ENCODE peak calls at places on chromosomes 11 and 22, in four cellular contexts. N is AG04450, D is ascending aorta, Z is fibroblast of pulmonary artery. C is an unnamed sample.

GRCh38 chr11:17208257-17208999 is 642 bp upstream of the PIK3C2A start:
- DNase-seq in Z (peak), D (peak), N (no peak), C (no peak)

GRCh38 chr11:42410251-42410956 is 901.4 kb upstream of the API5 start:
- DNase-seq in N (no peak), D (no peak), Z (peak), C (no peak)

GRCh38 chr22:32103648-32104326 is 55.3 kb downstream of the C22orf42 start:
- DNase-seq in D (no peak), N (no peak), Z (peak), C (no peak)

GRCh38 chr11:70906101-70906500 is 346.3 kb downstream of the SHANK2 start:
- DNase-seq in D (no peak), Z (no peak), N (no peak), C (no peak)

GRCh38 chr11:104522650-104523049 is 358.7 kb upstream of the PDGFD start:
- DNase-seq in Z (peak), D (no peak), N (peak), C (no peak)

GRCh38 chr11:827861-828167 is at the start of gene CRACR2B:
- DNase-seq in D (no peak), N (no peak), Z (no peak), C (no peak)

GRCh38 chr11:75023446-75024067 is 34.8 kb downstream of the NEU3 start:
- DNase-seq in D (no peak), N (no peak), Z (no peak), C (no peak)

GRCh38 chr11:69818243-69819108 is 740 bp downstream of the FGF3 start:
- DNase-seq in D (no peak), N (no peak), Z (no peak), C (no peak)

GRCh38 chr22:22578702-22579424 is 19.8 kb upstream of the PRAME start:
- DNase-seq in Z (peak), D (no peak), N (no peak), C (no peak)

GRCh38 chr11:74926304-74927030 is 22.4 kb downstream of the XRRA1 start:
- DNase-seq in Z (no peak), N (no peak), D (no peak), C (peak)

GRCh38 chr22:32637951-32638350 is 163.3 kb downstream of the FBXO7 start:
- DNase-seq in N (no peak), Z (no peak), D (no peak), C (no peak)

GRCh38 chr11:74592063-74592440 is 330 bp upstream of the POLD3 start:
- DNase-seq in N (no peak), Z (no peak), D (no peak), C (no peak)

GRCh38 chr11:33624082-33624481 is 76.5 kb downstream of the C11orf91 start:
- DNase-seq in D (no peak), N (no peak), Z (no peak), C (no peak)

GRCh38 chr11:128204898-128205297 is 382.5 kb downstream of the ETS1 start:
- DNase-seq in D (no peak), Z (no peak), N (no peak), C (no peak)
- TF ChIP-seq CTCF in D (no peak), Z (no peak), N (no peak), C (no peak)

GRCh38 chr11:2987881-2988280 is 4.2 kb downstream of the NAP1L4 start:
- DNase-seq in D (no peak), Z (no peak), N (no peak), C (no peak)

GRCh38 chr11:2989551-2989950 is 2.6 kb downstream of the NAP1L4 start:
- DNase-seq in Z (no peak), D (no peak), N (no peak), C (no peak)

GRCh38 chr11:2990617-2991476 is 1.3 kb downstream of the NAP1L4 start:
- DNase-seq in N (no peak), D (no peak), Z (no peak), C (no peak)

GRCh38 chr11:2988996-2989395 is 3.1 kb downstream of the NAP1L4 start:
- DNase-seq in Z (no peak), N (no peak), D (no peak), C (no peak)

DNA sequence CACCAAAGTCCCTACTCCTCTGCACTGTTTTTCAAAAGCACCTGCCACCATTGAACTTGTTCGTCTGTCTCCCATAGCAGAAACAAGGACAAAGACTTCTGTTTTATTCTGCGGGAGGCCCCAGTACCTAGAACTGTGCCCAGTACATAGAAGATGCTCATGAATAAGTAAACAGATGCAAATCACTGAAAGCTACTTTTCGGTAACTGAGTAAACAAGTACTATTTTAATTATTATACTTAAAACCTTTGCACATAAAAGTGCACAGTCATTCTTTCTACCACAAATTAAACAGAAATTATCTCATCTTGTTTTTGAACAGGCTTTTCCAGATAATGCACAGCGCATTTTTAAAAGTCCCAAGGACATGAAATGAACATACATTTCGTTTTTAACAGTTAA is 3.8 kb downstream of the NAP1L4 start:
- DNase-seq in Z (no peak), N (no peak), D (no peak), C (no peak)
- H3K4me3 ChIP-seq in Z (no peak), N (peak), D (peak), C (no peak)

GRCh38 chr11:65742353-65742752 is 21.8 kb upstream of the RNASEH2C start:
- DNase-seq in N (no peak), D (no peak), Z (no peak), C (no peak)

GRCh38 chr11:65739022-65739421 is 18.4 kb upstream of the RNASEH2C start:
- DNase-seq in D (no peak), Z (no peak), N (no peak), C (no peak)

GRCh38 chr11:65741185-65741584 is 20.6 kb upstream of the RNASEH2C start:
- DNase-seq in N (no peak), Z (no peak), D (no peak), C (no peak)

DNA sequence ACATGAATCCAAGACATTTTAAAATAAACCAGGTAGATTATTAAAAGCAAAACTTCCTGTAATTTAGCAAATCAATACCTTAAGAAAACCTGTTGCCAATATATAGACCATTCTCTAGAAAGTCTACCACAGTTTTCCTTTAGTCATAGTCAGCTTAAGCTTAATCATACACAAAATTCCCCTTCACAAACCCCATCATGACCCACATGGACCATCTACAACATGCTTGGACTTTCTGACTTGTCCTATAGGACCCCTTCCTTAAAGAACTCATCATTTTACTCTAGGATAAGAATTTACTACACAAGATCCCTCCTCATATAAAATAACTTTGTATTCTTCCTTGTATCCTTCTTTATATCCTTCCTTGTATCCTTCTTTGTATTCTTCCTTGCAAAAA is 16.2 kb upstream of the RNASEH2C start:
- DNase-seq in D (no peak), N (no peak), Z (no peak), C (no peak)
- TF ChIP-seq CTCF in D (no peak), N (no peak), Z (no peak), C (no peak)

GRCh38 chr11:62399172-62399867 is 19.5 kb upstream of the SCGB1A1 start:
- DNase-seq in D (no peak), Z (peak), N (no peak), C (no peak)
- H3K4me3 ChIP-seq in D (no peak), Z (no peak), N (no peak), C (no peak)

GRCh38 chr11:11311169-11311568 is 41.9 kb downstream of the CSNK2A3 start:
- DNase-seq in N (no peak), D (no peak), Z (no peak), C (no peak)

GRCh38 chr11:11312738-11313137 is 40.3 kb downstream of the CSNK2A3 start:
- DNase-seq in D (no peak), N (no peak), Z (no peak), C (no peak)

GRCh38 chr11:11306855-11307254 is 46.2 kb downstream of the CSNK2A3 start:
- DNase-seq in Z (no peak), N (no peak), D (no peak), C (peak)

GRCh38 chr11:11308249-11308648 is 44.8 kb downstream of the CSNK2A3 start:
- DNase-seq in D (no peak), Z (no peak), N (no peak), C (no peak)

GRCh38 chr11:11309906-11310305 is 43.1 kb downstream of the CSNK2A3 start:
- DNase-seq in D (no peak), N (no peak), Z (no peak), C (no peak)
- TF ChIP-seq CTCF in D (no peak), N (no peak), Z (no peak), C (no peak)

C was measured in AG09309.